ENCODE peak calls at places on chromosomes 11 and 22, in five cellular contexts. One of them, this sample, is unnamed.

GRCh38 chr11:46444305-46444704 is 52.7 kb upstream of the CHRM4 start:
- DNase-seq in kidney epithelial cell: no peak
- DNase-seq in esophagus squamous epithelium: no peak
- DNase-seq in tibial artery: no peak
- DNase-seq in heart left ventricle: no peak
- DNase-seq in this sample: peak

GRCh38 chr11:100739636-100740035 is 52.5 kb downstream of the ARHGAP42 start:
- DNase-seq in kidney epithelial cell: peak
- DNase-seq in esophagus squamous epithelium: no peak
- DNase-seq in tibial artery: no peak
- DNase-seq in heart left ventricle: peak
- DNase-seq in this sample: peak

GRCh38 chr22:37126882-37127281 is 17.4 kb upstream of the TMPRSS6 start:
- DNase-seq in kidney epithelial cell: no peak
- DNase-seq in esophagus squamous epithelium: no peak
- DNase-seq in tibial artery: no peak
- DNase-seq in heart left ventricle: no peak
- DNase-seq in this sample: no peak

GRCh38 chr11:119664063-119664572 is 64.9 kb downstream of the NECTIN1 start:
- DNase-seq in kidney epithelial cell: no peak
- DNase-seq in esophagus squamous epithelium: no peak
- DNase-seq in tibial artery: no peak
- DNase-seq in heart left ventricle: no peak
- DNase-seq in this sample: no peak

GRCh38 chr11:114876231-114876630 is 197.9 kb downstream of the NXPE2 start:
- DNase-seq in kidney epithelial cell: no peak
- DNase-seq in esophagus squamous epithelium: no peak
- DNase-seq in tibial artery: no peak
- DNase-seq in heart left ventricle: no peak
- DNase-seq in this sample: no peak

GRCh38 chr11:17393472-17393871 is 5.0 kb upstream of the KCNJ11 start:
- DNase-seq in kidney epithelial cell: no peak
- DNase-seq in esophagus squamous epithelium: no peak
- DNase-seq in tibial artery: no peak
- DNase-seq in heart left ventricle: no peak
- DNase-seq in this sample: no peak

GRCh38 chr11:119668685-119669084 is 60.3 kb downstream of the NECTIN1 start:
- DNase-seq in kidney epithelial cell: no peak
- DNase-seq in esophagus squamous epithelium: no peak
- DNase-seq in tibial artery: no peak
- DNase-seq in heart left ventricle: no peak
- DNase-seq in this sample: no peak

GRCh38 chr11:102791271-102792036 is 6.5 kb downstream of the MMP1 start:
- DNase-seq in kidney epithelial cell: peak
- DNase-seq in esophagus squamous epithelium: no peak
- DNase-seq in tibial artery: no peak
- DNase-seq in heart left ventricle: no peak
- DNase-seq in this sample: no peak

GRCh38 chr11:94068764-94069163 is 47.6 kb downstream of the HEPHL1 start:
- DNase-seq in kidney epithelial cell: peak
- DNase-seq in esophagus squamous epithelium: no peak
- DNase-seq in tibial artery: no peak
- DNase-seq in heart left ventricle: no peak
- DNase-seq in this sample: no peak

GRCh38 chr22:44915441-44915840 is 94.4 kb downstream of the PHF21B start:
- DNase-seq in kidney epithelial cell: no peak
- DNase-seq in esophagus squamous epithelium: no peak
- DNase-seq in tibial artery: peak
- DNase-seq in heart left ventricle: no peak
- DNase-seq in this sample: no peak

GRCh38 chr11:120752668-120753067 is 241.1 kb downstream of the GRIK4 start:
- DNase-seq in kidney epithelial cell: no peak
- DNase-seq in esophagus squamous epithelium: no peak
- DNase-seq in tibial artery: no peak
- DNase-seq in heart left ventricle: no peak
- DNase-seq in this sample: no peak

GRCh38 chr11:119975561-119976152 is 162.3 kb downstream of the TRIM29 start:
- DNase-seq in kidney epithelial cell: no peak
- DNase-seq in esophagus squamous epithelium: no peak
- DNase-seq in tibial artery: no peak
- DNase-seq in heart left ventricle: no peak
- DNase-seq in this sample: no peak

GRCh38 chr11:57417056-57417455 is 9.9 kb downstream of the SLC43A3 start:
- DNase-seq in kidney epithelial cell: no peak
- DNase-seq in esophagus squamous epithelium: no peak
- DNase-seq in tibial artery: no peak
- DNase-seq in heart left ventricle: no peak
- DNase-seq in this sample: no peak

GRCh38 chr11:19225599-19225998 is 15.1 kb downstream of the E2F8 start:
- DNase-seq in kidney epithelial cell: no peak
- DNase-seq in esophagus squamous epithelium: no peak
- DNase-seq in tibial artery: no peak
- DNase-seq in heart left ventricle: no peak
- DNase-seq in this sample: no peak

GRCh38 chr11:11659567-11660341 is 37.9 kb upstream of the GALNT18 start:
- DNase-seq in kidney epithelial cell: no peak
- DNase-seq in esophagus squamous epithelium: no peak
- DNase-seq in tibial artery: no peak
- DNase-seq in heart left ventricle: no peak
- DNase-seq in this sample: no peak
- TF ChIP-seq CTCF in kidney epithelial cell: peak
- TF ChIP-seq CTCF in esophagus squamous epithelium: no peak
- TF ChIP-seq CTCF in tibial artery: no peak
- TF ChIP-seq CTCF in heart left ventricle: no peak
- TF ChIP-seq CTCF in this sample: peak

DNA sequence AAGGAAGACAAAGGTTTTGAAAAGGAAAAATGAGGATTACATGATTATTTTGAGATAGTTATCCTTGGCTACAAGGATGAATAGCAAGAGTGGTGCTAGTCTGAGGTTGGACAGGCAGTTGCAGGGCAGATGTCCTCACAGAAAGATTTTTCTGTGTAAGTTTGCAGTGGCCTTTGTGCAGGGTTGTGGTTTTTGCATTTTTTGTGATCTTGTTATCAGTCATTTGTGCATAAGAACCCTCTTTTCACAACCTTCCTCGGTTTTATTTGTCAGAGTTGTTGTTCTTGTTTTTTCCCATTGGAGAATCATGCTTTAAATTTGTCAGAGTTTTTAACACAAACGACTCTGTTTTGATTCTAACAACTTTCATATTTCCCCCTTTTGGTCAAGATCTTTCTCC is 1.4 kb downstream of the CCDC134 start:
- DNase-seq in kidney epithelial cell: no peak
- DNase-seq in esophagus squamous epithelium: no peak
- DNase-seq in tibial artery: no peak
- DNase-seq in heart left ventricle: no peak
- DNase-seq in this sample: no peak
- H3K4me3 ChIP-seq in kidney epithelial cell: peak
- H3K4me3 ChIP-seq in esophagus squamous epithelium: no peak
- H3K4me3 ChIP-seq in tibial artery: no peak
- H3K4me3 ChIP-seq in heart left ventricle: no peak
- H3K4me3 ChIP-seq in this sample: no peak

GRCh38 chr11:66184728-66185127 is 83.7 kb upstream of the RAB1B start:
- DNase-seq in kidney epithelial cell: no peak
- DNase-seq in esophagus squamous epithelium: no peak
- DNase-seq in tibial artery: no peak
- DNase-seq in heart left ventricle: no peak
- DNase-seq in this sample: no peak
- TF ChIP-seq CTCF in kidney epithelial cell: no peak
- TF ChIP-seq CTCF in esophagus squamous epithelium: no peak
- TF ChIP-seq CTCF in tibial artery: no peak
- TF ChIP-seq CTCF in heart left ventricle: no peak
- TF ChIP-seq CTCF in this sample: no peak

DNA sequence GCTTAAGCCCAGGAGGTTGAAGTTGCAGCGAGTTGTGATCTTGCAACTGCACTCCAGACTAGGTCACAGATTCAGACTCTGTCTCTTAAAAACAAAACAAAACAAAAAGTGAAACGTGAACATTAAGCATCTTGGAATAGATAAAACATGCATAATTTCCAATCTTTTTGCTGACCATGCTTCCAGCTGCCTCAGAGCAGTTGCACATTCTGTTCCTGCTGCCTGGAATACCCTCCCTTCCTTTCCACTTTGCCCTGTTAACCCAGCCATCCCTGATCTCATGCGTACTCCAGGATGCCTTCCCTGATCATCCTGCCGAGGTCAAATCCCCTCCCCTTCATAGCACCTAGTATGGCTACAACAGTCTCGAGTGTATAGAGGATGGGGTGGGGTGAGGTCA is 685 bp upstream of the CCDC88B start:
- DNase-seq in kidney epithelial cell: no peak
- DNase-seq in esophagus squamous epithelium: no peak
- DNase-seq in tibial artery: no peak
- DNase-seq in heart left ventricle: no peak
- DNase-seq in this sample: no peak
- H3K4me3 ChIP-seq in kidney epithelial cell: no peak
- H3K4me3 ChIP-seq in esophagus squamous epithelium: peak
- H3K4me3 ChIP-seq in tibial artery: no peak
- H3K4me3 ChIP-seq in heart left ventricle: no peak
- H3K4me3 ChIP-seq in this sample: no peak

DNA sequence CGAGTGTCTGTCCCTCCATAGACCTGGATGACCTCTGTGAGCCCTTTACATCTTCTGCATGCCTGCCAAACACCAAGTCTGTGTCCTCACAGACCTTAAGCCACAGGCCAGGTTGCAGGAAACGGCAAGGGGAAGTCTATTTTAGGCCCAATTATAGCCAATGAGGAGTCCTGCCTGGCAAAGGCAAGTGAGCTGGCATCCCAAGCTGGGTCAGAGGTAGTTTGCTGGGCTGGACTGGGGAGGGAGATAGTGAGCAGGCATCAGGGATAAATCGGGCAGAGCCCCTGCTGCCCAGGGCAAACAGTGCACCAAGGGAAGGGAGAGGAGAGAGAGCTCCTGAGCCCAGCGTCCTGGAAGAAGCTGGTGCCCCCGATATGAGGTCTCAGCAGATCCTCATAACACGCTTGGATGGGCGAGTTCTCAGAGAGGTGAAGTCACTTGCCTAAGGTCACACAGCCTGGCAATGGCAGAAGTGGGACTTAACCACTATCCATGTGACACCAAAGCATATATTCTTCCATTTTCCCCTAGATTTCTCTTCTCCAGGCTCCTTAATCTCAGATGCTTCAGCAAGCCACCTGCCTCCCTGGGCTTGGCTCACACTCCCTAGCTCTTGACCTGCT is 3.7 kb upstream of the RELT start:
- DNase-seq in kidney epithelial cell: no peak
- DNase-seq in esophagus squamous epithelium: no peak
- DNase-seq in tibial artery: no peak
- DNase-seq in heart left ventricle: no peak
- DNase-seq in this sample: peak
- TF ChIP-seq CTCF in kidney epithelial cell: peak
- TF ChIP-seq CTCF in esophagus squamous epithelium: no peak
- TF ChIP-seq CTCF in tibial artery: no peak
- TF ChIP-seq CTCF in heart left ventricle: peak
- TF ChIP-seq CTCF in this sample: peak

GRCh38 chr11:1556278-1557167 is 15.5 kb downstream of the DUSP8 start:
- DNase-seq in kidney epithelial cell: no peak
- DNase-seq in esophagus squamous epithelium: no peak
- DNase-seq in tibial artery: no peak
- DNase-seq in heart left ventricle: no peak
- DNase-seq in this sample: no peak

GRCh38 chr11:1553808-1554594 is 18.1 kb downstream of the DUSP8 start:
- DNase-seq in kidney epithelial cell: no peak
- DNase-seq in esophagus squamous epithelium: no peak
- DNase-seq in tibial artery: peak
- DNase-seq in heart left ventricle: no peak
- DNase-seq in this sample: no peak

GRCh38 chr11:1557168-1557884 is 14.7 kb downstream of the DUSP8 start:
- DNase-seq in kidney epithelial cell: no peak
- DNase-seq in esophagus squamous epithelium: no peak
- DNase-seq in tibial artery: peak
- DNase-seq in heart left ventricle: no peak
- DNase-seq in this sample: no peak

GRCh38 chr11:1555713-1556153 is 16.3 kb downstream of the DUSP8 start:
- DNase-seq in kidney epithelial cell: no peak
- DNase-seq in esophagus squamous epithelium: no peak
- DNase-seq in tibial artery: no peak
- DNase-seq in heart left ventricle: no peak
- DNase-seq in this sample: no peak

GRCh38 chr11:1554981-1555712 is 16.9 kb downstream of the DUSP8 start:
- DNase-seq in kidney epithelial cell: no peak
- DNase-seq in esophagus squamous epithelium: no peak
- DNase-seq in tibial artery: no peak
- DNase-seq in heart left ventricle: no peak
- DNase-seq in this sample: no peak
- H3K4me3 ChIP-seq in kidney epithelial cell: no peak
- H3K4me3 ChIP-seq in esophagus squamous epithelium: no peak
- H3K4me3 ChIP-seq in tibial artery: no peak
- H3K4me3 ChIP-seq in heart left ventricle: no peak
- H3K4me3 ChIP-seq in this sample: no peak

GRCh38 chr22:26508148-26508547 is 4.1 kb downstream of the TFIP11 start:
- DNase-seq in kidney epithelial cell: no peak
- DNase-seq in esophagus squamous epithelium: no peak
- DNase-seq in tibial artery: no peak
- DNase-seq in heart left ventricle: no peak
- DNase-seq in this sample: no peak

GRCh38 chr22:26514419-26515161 is 2.3 kb upstream of the TFIP11 start:
- DNase-seq in kidney epithelial cell: no peak
- DNase-seq in esophagus squamous epithelium: no peak
- DNase-seq in tibial artery: no peak
- DNase-seq in heart left ventricle: no peak
- DNase-seq in this sample: no peak

GRCh38 chr22:26515938-26516337 is 3.7 kb upstream of the TFIP11 start:
- DNase-seq in kidney epithelial cell: no peak
- DNase-seq in esophagus squamous epithelium: no peak
- DNase-seq in tibial artery: no peak
- DNase-seq in heart left ventricle: no peak
- DNase-seq in this sample: no peak

GRCh38 chr22:26513852-26514251 is 1.6 kb upstream of the TFIP11 start:
- DNase-seq in kidney epithelial cell: no peak
- DNase-seq in esophagus squamous epithelium: no peak
- DNase-seq in tibial artery: no peak
- DNase-seq in heart left ventricle: no peak
- DNase-seq in this sample: no peak

GRCh38 chr22:26512149-26512793 is at the start of gene TFIP11:
- DNase-seq in kidney epithelial cell: peak
- DNase-seq in esophagus squamous epithelium: peak
- DNase-seq in tibial artery: peak
- DNase-seq in heart left ventricle: peak
- DNase-seq in this sample: peak
- TF ChIP-seq CTCF in kidney epithelial cell: peak
- TF ChIP-seq CTCF in esophagus squamous epithelium: no peak
- TF ChIP-seq CTCF in tibial artery: no peak
- TF ChIP-seq CTCF in heart left ventricle: no peak
- TF ChIP-seq CTCF in this sample: peak

GRCh38 chr11:269146-269890 is 8.9 kb upstream of the NLRP6 start:
- DNase-seq in kidney epithelial cell: no peak
- DNase-seq in esophagus squamous epithelium: no peak
- DNase-seq in tibial artery: peak
- DNase-seq in heart left ventricle: no peak
- DNase-seq in this sample: no peak
- H3K4me3 ChIP-seq in kidney epithelial cell: no peak
- H3K4me3 ChIP-seq in esophagus squamous epithelium: peak
- H3K4me3 ChIP-seq in tibial artery: no peak
- H3K4me3 ChIP-seq in heart left ventricle: no peak
- H3K4me3 ChIP-seq in this sample: no peak

DNA sequence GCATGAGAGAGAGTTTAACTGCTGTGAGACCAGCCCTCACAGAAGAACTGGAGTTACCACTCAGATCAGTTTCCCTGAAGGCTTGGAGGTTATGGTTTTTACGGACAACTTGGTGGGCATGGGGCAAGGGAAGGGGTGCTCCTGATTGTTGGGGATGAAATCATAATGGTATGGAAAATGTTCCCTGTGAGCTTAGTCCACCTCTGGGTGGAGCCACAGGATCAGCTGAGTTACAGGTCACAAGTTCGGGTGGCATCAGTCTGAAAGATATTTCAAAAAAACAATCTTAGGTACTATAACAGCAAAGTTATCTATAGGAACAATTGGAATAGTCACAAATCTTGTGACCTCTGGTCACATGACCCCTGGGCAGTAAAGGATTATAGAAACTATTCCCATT is 162.9 kb downstream of the DLG2 start:
- DNase-seq in kidney epithelial cell: no peak
- DNase-seq in esophagus squamous epithelium: no peak
- DNase-seq in tibial artery: no peak
- DNase-seq in heart left ventricle: no peak
- DNase-seq in this sample: no peak
- TF ChIP-seq CTCF in kidney epithelial cell: no peak
- TF ChIP-seq CTCF in esophagus squamous epithelium: no peak
- TF ChIP-seq CTCF in tibial artery: no peak
- TF ChIP-seq CTCF in heart left ventricle: no peak
- TF ChIP-seq CTCF in this sample: no peak

This sample was measured in brain microvascular endothelial cell.